ENCODE peak calls at places on chromosomes 11 and 22, in seven cellular contexts. One of them, this sample, is unnamed.

GRCh38 chr22:43990044-43990443 is 34.1 kb upstream of the PARVB start:
- DNase-seq in cardiac fibroblast: no peak
- DNase-seq in fibroblast of lung: no peak
- DNase-seq in MM.1S: no peak
- DNase-seq in activated T-cell treated with anti-CD3 and anti-CD28 coated beads for 48 hours: no peak
- DNase-seq in heart left ventricle: no peak
- DNase-seq in H1: no peak
- DNase-seq in this sample: no peak

GRCh38 chr11:12284321-12285050 is 92.9 kb upstream of the PARVA start:
- DNase-seq in MM.1S: no peak
- DNase-seq in cardiac fibroblast: peak
- DNase-seq in heart left ventricle: no peak
- DNase-seq in activated T-cell treated with anti-CD3 and anti-CD28 coated beads for 48 hours: no peak
- DNase-seq in H1: no peak
- DNase-seq in fibroblast of lung: peak
- DNase-seq in this sample: peak

GRCh38 chr11:86579406-86579731 is 93.0 kb downstream of the ME3 start:
- DNase-seq in MM.1S: no peak
- DNase-seq in activated T-cell treated with anti-CD3 and anti-CD28 coated beads for 48 hours: no peak
- DNase-seq in cardiac fibroblast: peak
- DNase-seq in fibroblast of lung: no peak
- DNase-seq in heart left ventricle: no peak
- DNase-seq in H1: no peak
- DNase-seq in this sample: no peak

GRCh38 chr11:84097186-84097585 is 811.0 kb upstream of the CCDC90B start:
- DNase-seq in cardiac fibroblast: no peak
- DNase-seq in H1: no peak
- DNase-seq in MM.1S: no peak
- DNase-seq in heart left ventricle: no peak
- DNase-seq in activated T-cell treated with anti-CD3 and anti-CD28 coated beads for 48 hours: no peak
- DNase-seq in fibroblast of lung: no peak
- DNase-seq in this sample: no peak

GRCh38 chr11:119024430-119025098 is 6.0 kb downstream of the TRAPPC4 start:
- DNase-seq in activated T-cell treated with anti-CD3 and anti-CD28 coated beads for 48 hours: no peak
- DNase-seq in fibroblast of lung: no peak
- DNase-seq in cardiac fibroblast: no peak
- DNase-seq in MM.1S: no peak
- DNase-seq in heart left ventricle: no peak
- DNase-seq in H1: no peak
- DNase-seq in this sample: no peak

GRCh38 chr11:18379201-18379600 is 15.2 kb upstream of the LDHA start:
- DNase-seq in fibroblast of lung: no peak
- DNase-seq in heart left ventricle: no peak
- DNase-seq in MM.1S: no peak
- DNase-seq in cardiac fibroblast: no peak
- DNase-seq in H1: no peak
- DNase-seq in activated T-cell treated with anti-CD3 and anti-CD28 coated beads for 48 hours: no peak
- DNase-seq in this sample: no peak

GRCh38 chr22:33302049-33302545 is 243.9 kb upstream of the SYN3 start:
- DNase-seq in fibroblast of lung: peak
- DNase-seq in MM.1S: peak
- DNase-seq in heart left ventricle: peak
- DNase-seq in H1: peak
- DNase-seq in cardiac fibroblast: peak
- DNase-seq in activated T-cell treated with anti-CD3 and anti-CD28 coated beads for 48 hours: peak
- DNase-seq in this sample: peak

GRCh38 chr11:117806906-117807305 is 9.9 kb upstream of the DSCAML1 start:
- DNase-seq in activated T-cell treated with anti-CD3 and anti-CD28 coated beads for 48 hours: no peak
- DNase-seq in heart left ventricle: no peak
- DNase-seq in cardiac fibroblast: no peak
- DNase-seq in fibroblast of lung: no peak
- DNase-seq in MM.1S: no peak
- DNase-seq in H1: no peak
- DNase-seq in this sample: no peak

GRCh38 chr11:120186799-120187591 is 23.8 kb upstream of the OAF start:
- DNase-seq in H1: no peak
- DNase-seq in heart left ventricle: peak
- DNase-seq in activated T-cell treated with anti-CD3 and anti-CD28 coated beads for 48 hours: no peak
- DNase-seq in fibroblast of lung: no peak
- DNase-seq in MM.1S: no peak
- DNase-seq in cardiac fibroblast: no peak
- DNase-seq in this sample: no peak

GRCh38 chr22:37338539-37339246 is 56.4 kb downstream of the CYTH4 start:
- DNase-seq in heart left ventricle: no peak
- DNase-seq in activated T-cell treated with anti-CD3 and anti-CD28 coated beads for 48 hours: no peak
- DNase-seq in fibroblast of lung: no peak
- DNase-seq in MM.1S: no peak
- DNase-seq in H1: no peak
- DNase-seq in cardiac fibroblast: no peak
- DNase-seq in this sample: no peak

GRCh38 chr11:118002541-118003019 is 16.4 kb downstream of the IL10RA start:
- DNase-seq in activated T-cell treated with anti-CD3 and anti-CD28 coated beads for 48 hours: peak
- DNase-seq in heart left ventricle: peak
- DNase-seq in fibroblast of lung: peak
- DNase-seq in H1: no peak
- DNase-seq in MM.1S: no peak
- DNase-seq in cardiac fibroblast: peak
- DNase-seq in this sample: no peak

GRCh38 chr11:56748597-56748996 is at the start of gene OR9G4:
- DNase-seq in cardiac fibroblast: no peak
- DNase-seq in fibroblast of lung: no peak
- DNase-seq in heart left ventricle: no peak
- DNase-seq in MM.1S: no peak
- DNase-seq in activated T-cell treated with anti-CD3 and anti-CD28 coated beads for 48 hours: no peak
- DNase-seq in H1: no peak
- DNase-seq in this sample: no peak

GRCh38 chr11:131544591-131544990 is 174.2 kb downstream of the NTM start:
- DNase-seq in MM.1S: no peak
- DNase-seq in heart left ventricle: no peak
- DNase-seq in H1: peak
- DNase-seq in cardiac fibroblast: no peak
- DNase-seq in fibroblast of lung: no peak
- DNase-seq in activated T-cell treated with anti-CD3 and anti-CD28 coated beads for 48 hours: no peak
- DNase-seq in this sample: no peak

GRCh38 chr11:96567193-96567592 is 177.4 kb downstream of the JRKL start:
- DNase-seq in fibroblast of lung: peak
- DNase-seq in MM.1S: peak
- DNase-seq in heart left ventricle: no peak
- DNase-seq in cardiac fibroblast: peak
- DNase-seq in H1: no peak
- DNase-seq in activated T-cell treated with anti-CD3 and anti-CD28 coated beads for 48 hours: no peak
- DNase-seq in this sample: no peak

GRCh38 chr11:117604349-117604995 is 192.5 kb downstream of the DSCAML1 start:
- DNase-seq in cardiac fibroblast: no peak
- DNase-seq in activated T-cell treated with anti-CD3 and anti-CD28 coated beads for 48 hours: no peak
- DNase-seq in MM.1S: no peak
- DNase-seq in heart left ventricle: no peak
- DNase-seq in H1: no peak
- DNase-seq in fibroblast of lung: peak
- DNase-seq in this sample: no peak

GRCh38 chr11:19864141-19865120 is 151.8 kb downstream of the NAV2 start:
- DNase-seq in activated T-cell treated with anti-CD3 and anti-CD28 coated beads for 48 hours: no peak
- DNase-seq in MM.1S: no peak
- DNase-seq in fibroblast of lung: no peak
- DNase-seq in H1: no peak
- DNase-seq in cardiac fibroblast: no peak
- DNase-seq in heart left ventricle: no peak
- DNase-seq in this sample: no peak

GRCh38 chr11:12827929-12828812 is 153.9 kb downstream of the TEAD1 start:
- DNase-seq in heart left ventricle: no peak
- DNase-seq in activated T-cell treated with anti-CD3 and anti-CD28 coated beads for 48 hours: no peak
- DNase-seq in H1: peak
- DNase-seq in fibroblast of lung: peak
- DNase-seq in cardiac fibroblast: peak
- DNase-seq in MM.1S: peak
- DNase-seq in this sample: peak

GRCh38 chr11:119643212-119643877 is 85.7 kb downstream of the NECTIN1 start:
- DNase-seq in H1: no peak
- DNase-seq in cardiac fibroblast: no peak
- DNase-seq in heart left ventricle: no peak
- DNase-seq in activated T-cell treated with anti-CD3 and anti-CD28 coated beads for 48 hours: no peak
- DNase-seq in MM.1S: no peak
- DNase-seq in fibroblast of lung: no peak
- DNase-seq in this sample: no peak

GRCh38 chr22:27880778-27881394 is 38.2 kb downstream of the PITPNB start:
- DNase-seq in fibroblast of lung: peak
- DNase-seq in cardiac fibroblast: peak
- DNase-seq in heart left ventricle: peak
- DNase-seq in H1: no peak
- DNase-seq in activated T-cell treated with anti-CD3 and anti-CD28 coated beads for 48 hours: no peak
- DNase-seq in MM.1S: peak
- DNase-seq in this sample: peak

GRCh38 chr11:114563077-114563476 is 3.4 kb upstream of the NXPE1 start:
- DNase-seq in fibroblast of lung: no peak
- DNase-seq in MM.1S: no peak
- DNase-seq in heart left ventricle: no peak
- DNase-seq in H1: no peak
- DNase-seq in cardiac fibroblast: peak
- DNase-seq in activated T-cell treated with anti-CD3 and anti-CD28 coated beads for 48 hours: no peak
- DNase-seq in this sample: no peak

This sample was measured in tibial nerve.